ENCODE peak calls at places on chromosomes 1 and 21, in six cellular contexts. W, H, X, T, F and U are unnamed samples.

GRCh38 chr21:16522512-16522911 is 792.7 kb downstream of the USP25 start:
- DNase-seq in W (no peak), H (no peak), X (no peak), T (no peak), F (no peak), U (no peak)

GRCh38 chr1:235929216-235929615 is 62.5 kb upstream of the LYST start:
- DNase-seq in W (no peak), H (no peak), X (no peak), T (no peak), F (no peak), U (no peak)

GRCh38 chr1:151061012-151061401 is 810 bp downstream of the MLLT11 start:
- DNase-seq in W (no peak), H (no peak), X (peak), T (no peak), F (no peak), U (no peak)

GRCh38 chr1:205267306-205267902 is 39.7 kb downstream of the TMCC2 start:
- DNase-seq in W (no peak), H (no peak), X (no peak), T (no peak), F (no peak), U (no peak)

GRCh38 chr1:208834346-208835081 is 590.3 kb upstream of the PLXNA2 start:
- DNase-seq in W (no peak), H (no peak), X (peak), T (no peak), F (no peak), U (no peak)

GRCh38 chr1:47883963-47884362 is 113.2 kb downstream of the TRABD2B start:
- DNase-seq in W (no peak), H (no peak), X (no peak), T (no peak), F (no peak), U (no peak)

GRCh38 chr21:28554660-28555475 is 437.8 kb downstream of the LTN1 start:
- DNase-seq in W (no peak), H (no peak), X (no peak), T (no peak), F (no peak), U (no peak)

GRCh38 chr1:154176341-154176740 is 15.6 kb downstream of the TPM3 start:
- DNase-seq in W (no peak), H (no peak), X (no peak), T (no peak), F (no peak), U (no peak)

GRCh38 chr1:213934642-213935041 is 53.1 kb upstream of the PROX1 start:
- DNase-seq in W (no peak), H (no peak), X (no peak), T (no peak), F (no peak), U (no peak)

GRCh38 chr1:47906009-47906432 is 91.2 kb downstream of the TRABD2B start:
- DNase-seq in W (peak), H (no peak), X (peak), T (no peak), F (no peak), U (no peak)

GRCh38 chr1:218101409-218101808 is 183.7 kb upstream of the RRP15 start:
- DNase-seq in W (no peak), H (no peak), X (no peak), T (no peak), F (no peak), U (no peak)

GRCh38 chr1:90826024-90826423 is 108.9 kb upstream of the BARHL2 start:
- DNase-seq in W (no peak), H (no peak), X (no peak), T (no peak), F (no peak), U (no peak)

GRCh38 chr1:13585599-13585965 is 1.9 kb downstream of the PDPN start:
- DNase-seq in W (no peak), H (no peak), X (no peak), T (no peak), F (no peak), U (no peak)

GRCh38 chr1:179079113-179079761 is 2.6 kb upstream of the TOR3A start:
- DNase-seq in W (peak), H (peak), X (peak), T (no peak), F (peak), U (peak)

GRCh38 chr1:161088587-161089110 is 709 bp downstream of the NECTIN4 start:
- DNase-seq in W (no peak), H (no peak), X (no peak), T (no peak), F (no peak), U (no peak)

GRCh38 chr1:164587617-164588367 is 28.8 kb downstream of the PBX1 start:
- DNase-seq in W (no peak), H (no peak), X (peak), T (no peak), F (no peak), U (no peak)

GRCh38 chr1:105462308-105462707 is 1594.2 kb upstream of the PRMT6 start:
- DNase-seq in W (no peak), H (no peak), X (no peak), T (no peak), F (no peak), U (no peak)

GRCh38 chr1:116751626-116752025 is 2.6 kb upstream of the CD2 start:
- DNase-seq in W (no peak), H (no peak), X (no peak), T (no peak), F (no peak), U (no peak)

GRCh38 chr1:29684141-29684540 is 447.8 kb downstream of the PTPRU start:
- DNase-seq in W (no peak), H (no peak), X (no peak), T (no peak), F (no peak), U (no peak)

GRCh38 chr1:12275370-12275769 is 45.5 kb downstream of the VPS13D start:
- DNase-seq in W (peak), H (peak), X (no peak), T (no peak), F (no peak), U (no peak)

GRCh38 chr21:20424943-20425342 is 573.3 kb upstream of the NCAM2 start:
- DNase-seq in W (no peak), H (no peak), X (no peak), T (no peak), F (no peak), U (no peak)

GRCh38 chr1:43853161-43853921 is 80.3 kb upstream of the ARTN start:
- DNase-seq in W (no peak), H (no peak), X (peak), T (no peak), F (peak), U (no peak)

GRCh38 chr21:39430457-39430856 is 15.1 kb downstream of the LCA5L start:
- DNase-seq in W (no peak), H (no peak), X (no peak), T (no peak), F (no peak), U (no peak)

GRCh38 chr1:110258734-110259133 is 48.6 kb downstream of the KCNC4 start:
- DNase-seq in W (no peak), H (no peak), X (no peak), T (no peak), F (no peak), U (no peak)

GRCh38 chr1:19040010-19040680 is 83.7 kb upstream of the IFFO2 start:
- DNase-seq in W (no peak), H (no peak), X (no peak), T (no peak), F (no peak), U (no peak)

GRCh38 chr21:20083925-20084324 is 914.3 kb upstream of the NCAM2 start:
- DNase-seq in W (no peak), H (no peak), X (no peak), T (no peak), F (no peak), U (no peak)

GRCh38 chr21:42460391-42461184 is 35.4 kb downstream of the RSPH1 start:
- DNase-seq in W (no peak), H (no peak), X (peak), T (peak), F (peak), U (no peak)

GRCh38 chr1:31572323-31573104 is 3.8 kb upstream of the TINAGL1 start:
- DNase-seq in W (peak), H (no peak), X (no peak), T (no peak), F (no peak), U (no peak)

GRCh38 chr1:178538192-178538916 is 25.4 kb downstream of the TEX35 start:
- DNase-seq in W (no peak), H (no peak), X (no peak), T (no peak), F (no peak), U (no peak)

GRCh38 chr1:46545784-46546183 is 5.7 kb downstream of the KNCN start:
- DNase-seq in W (no peak), H (no peak), X (no peak), T (no peak), F (no peak), U (no peak)

GRCh38 chr1:117301906-117302305 is 65.3 kb upstream of the MAN1A2 start:
- DNase-seq in W (no peak), H (no peak), X (no peak), T (no peak), F (no peak), U (no peak)

GRCh38 chr1:180273066-180273465 is 43.0 kb downstream of the LHX4 start:
- DNase-seq in W (no peak), H (no peak), X (no peak), T (no peak), F (no peak), U (no peak)

GRCh38 chr1:65393345-65393744 is 27.1 kb upstream of the LEPR start:
- DNase-seq in W (no peak), H (no peak), X (no peak), T (no peak), F (no peak), U (no peak)

GRCh38 chr1:15159166-15159555 is 5.6 kb downstream of the TMEM51 start:
- DNase-seq in W (no peak), H (no peak), X (no peak), T (no peak), F (no peak), U (no peak)

GRCh38 chr1:181504294-181505115 is 21.2 kb downstream of the CACNA1E start:
- DNase-seq in W (peak), H (no peak), X (peak), T (no peak), F (peak), U (no peak)

GRCh38 chr1:58896211-58897183 is 112.7 kb upstream of the JUN start:
- DNase-seq in W (no peak), H (no peak), X (peak), T (no peak), F (no peak), U (peak)

GRCh38 chr1:54574158-54574778 is 26.2 kb downstream of the ACOT11 start:
- DNase-seq in W (no peak), H (no peak), X (no peak), T (no peak), F (no peak), U (no peak)

GRCh38 chr1:91124290-91124975 is 102.6 kb upstream of the ZNF644 start:
- DNase-seq in W (no peak), H (no peak), X (no peak), T (no peak), F (no peak), U (no peak)

GRCh38 chr1:174954686-174955669 is 44.8 kb upstream of the CACYBP start:
- DNase-seq in W (no peak), H (no peak), X (peak), T (no peak), F (no peak), U (no peak)

GRCh38 chr1:199396456-199396855 is 631.1 kb upstream of the NR5A2 start:
- DNase-seq in W (no peak), H (no peak), X (no peak), T (no peak), F (no peak), U (no peak)